ENCODE peak calls at places on chromosomes 1 and 21, in five cellular contexts. X is activated CD4-positive, alpha-beta T cell treated with anti-CD3 and anti-CD28 coated beads for 24 hours; V is NCI-H2171; H is endothelial cell; L is NCI-H1092. R is an unnamed sample.

GRCh38 chr1:177487481-177487880 is 316.7 kb downstream of the BRINP2 start:
- DNase-seq in X (no peak), V (no peak), H (no peak), L (no peak), R (no peak)

GRCh38 chr1:243903023-243903422 is 53.0 kb upstream of the AKT3 start:
- DNase-seq in H (no peak), V (no peak), L (no peak), X (no peak), R (no peak)

GRCh38 chr1:171486048-171486519 is 754 bp downstream of the PRRC2C start:
- DNase-seq in X (peak; percentile 37), V (peak; percentile 21), L (no peak), H (no peak), R (peak; percentile 34)

GRCh38 chr1:82091274-82091673 is 290.5 kb downstream of the ADGRL2 start:
- DNase-seq in H (no peak), V (no peak), L (no peak), X (no peak), R (no peak)

GRCh38 chr1:27049607-27050006 is 37.0 kb upstream of the TENT5B start:
- DNase-seq in L (no peak), V (no peak), H (no peak), X (no peak), R (no peak)

GRCh38 chr1:181423301-181423918 is 59.9 kb upstream of the CACNA1E start:
- DNase-seq in H (peak; percentile 64), L (peak; percentile 78), V (no peak), X (peak; percentile 12), R (peak; percentile 57)

GRCh38 chr1:11320153-11320936 is 47.3 kb downstream of the UBIAD1 start:
- DNase-seq in X (peak; percentile 7), L (peak; percentile 17), H (peak; percentile 73), V (no peak), R (peak; percentile 61)

GRCh38 chr1:246302251-246302625 is 204.8 kb downstream of the SMYD3 start:
- DNase-seq in L (no peak), X (no peak), H (no peak), V (no peak), R (no peak)

GRCh38 chr1:89896105-89896942 is 75.5 kb downstream of the LRRC8D start:
- DNase-seq in X (no peak), H (no peak), L (no peak), V (no peak), R (no peak)

GRCh38 chr1:19635646-19636045 is 8.5 kb upstream of the NBL1 start:
- DNase-seq in H (no peak), X (no peak), L (no peak), V (no peak), R (no peak)

GRCh38 chr21:43734830-43735229 is 15.9 kb downstream of the PDXK start:
- DNase-seq in L (no peak), H (no peak), V (no peak), X (no peak), R (no peak)

GRCh38 chr21:37626320-37626719 is 259.7 kb downstream of the DYRK1A start:
- DNase-seq in H (no peak), L (no peak), X (no peak), V (no peak), R (no peak)

GRCh38 chr1:170959385-170959784 is 24.1 kb downstream of the MROH9 start:
- DNase-seq in H (no peak), X (no peak), L (no peak), V (no peak), R (no peak)

GRCh38 chr1:41810446-41810845 is 108.3 kb downstream of the HIVEP3 start:
- DNase-seq in H (peak; percentile 59), X (no peak), V (no peak), L (no peak), R (no peak)

GRCh38 chr21:21111309-21111920 is 113.2 kb downstream of the NCAM2 start:
- DNase-seq in V (no peak), X (no peak), L (no peak), H (no peak), R (peak; percentile 60)

GRCh38 chr1:58999676-59000075 is 215.8 kb upstream of the JUN start:
- DNase-seq in V (no peak), H (no peak), L (no peak), X (no peak), R (no peak)

GRCh38 chr1:206590025-206590834 is 22.0 kb downstream of the EIF2D start:
- DNase-seq in V (no peak), H (no peak), X (peak; percentile 40), L (no peak), R (no peak)

GRCh38 chr1:234584431-234584805 is 25.6 kb downstream of the IRF2BP2 start:
- DNase-seq in H (no peak), V (no peak), X (no peak), L (no peak), R (no peak)